ENCODE peak calls at places on chromosomes 7 and 10, in eight cellular contexts. O, P, R, F, Y, W, J and V are unnamed samples.

GRCh38 chr7:25007668-25008067 is 27.7 kb upstream of the OSBPL3 start:
- ATAC-seq in O (peak; percentile 54), P (no peak), R (no peak), F (no peak), Y (peak; percentile 54), W (no peak), J (no peak), V (no peak)

GRCh38 chr7:141072548-141073172 is 1.2 kb upstream of the TMEM178B start:
- ATAC-seq in O (peak; percentile 16), P (peak; percentile 69), R (peak; percentile 28), F (peak; percentile 48), Y (no peak), W (peak; percentile 63), J (peak; percentile 88), V (peak; percentile 65)

GRCh38 chr10:33616921-33617320 is 282.5 kb upstream of the NRP1 start:
- ATAC-seq in O (no peak), P (no peak), R (no peak), F (no peak), Y (no peak), W (no peak), J (no peak), V (no peak)

GRCh38 chr7:70322786-70323185 is 724.5 kb downstream of the AUTS2 start:
- ATAC-seq in O (no peak), P (no peak), R (no peak), F (no peak), Y (no peak), W (no peak), J (no peak), V (no peak)

GRCh38 chr10:117363027-117363426 is 12.2 kb downstream of the PDZD8 start:
- ATAC-seq in O (no peak), P (peak; percentile 73), R (no peak), F (peak; percentile 52), Y (no peak), W (no peak), J (no peak), V (no peak)

GRCh38 chr7:84624927-84625326 is 430.3 kb upstream of the SEMA3A start:
- ATAC-seq in O (no peak), P (no peak), R (no peak), F (no peak), Y (no peak), W (no peak), J (no peak), V (no peak)

GRCh38 chr10:95531041-95531809 is 29.9 kb downstream of the SORBS1 start:
- ATAC-seq in O (peak; percentile 16), P (no peak), R (no peak), F (no peak), Y (no peak), W (no peak), J (no peak), V (no peak)

GRCh38 chr10:31759124-31759798 is 169.4 kb downstream of the ARHGAP12 start:
- ATAC-seq in O (no peak), P (no peak), R (peak; percentile 27), F (peak; percentile 32), Y (peak; percentile 49), W (peak; percentile 52), J (peak; percentile 3), V (no peak)

GRCh38 chr10:75696536-75696935 is 265.1 kb downstream of the LRMDA start:
- ATAC-seq in O (no peak), P (no peak), R (no peak), F (no peak), Y (no peak), W (no peak), J (peak; percentile 64), V (no peak)

GRCh38 chr10:75695994-75696393 is 264.6 kb downstream of the LRMDA start:
- ATAC-seq in O (no peak), P (no peak), R (no peak), F (no peak), Y (no peak), W (no peak), J (no peak), V (no peak)

DNA sequence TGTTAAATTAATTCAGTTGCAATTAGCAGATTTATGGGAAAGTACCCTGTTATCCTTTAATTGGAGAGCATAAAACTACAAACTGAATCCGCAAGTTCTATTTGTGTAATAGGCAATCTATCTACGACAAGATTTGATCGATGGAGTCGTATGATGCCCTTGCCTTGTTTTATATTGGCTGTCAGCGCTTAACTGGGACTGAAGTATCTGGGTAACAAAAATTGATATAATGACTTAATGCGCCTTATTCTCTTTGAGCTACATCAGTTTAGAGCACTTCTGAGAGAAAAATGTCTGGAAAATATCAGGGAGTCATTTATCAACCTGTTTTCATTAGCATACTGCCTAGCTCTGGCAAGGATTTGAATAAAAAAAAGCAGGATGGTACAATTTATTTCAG is 262.0 kb downstream of the LRMDA start:
- ATAC-seq in O (no peak), P (no peak), R (no peak), F (no peak), Y (no peak), W (no peak), J (no peak), V (no peak)
- TF ChIP-seq POLR2AphosphoS5 in O (no peak), P (no peak), R (no peak), F (no peak), Y (no peak), W (no peak), J (no peak), V (no peak)

GRCh38 chr7:136956671-136957070 is 88.2 kb downstream of the CHRM2 start:
- ATAC-seq in O (no peak), P (no peak), R (no peak), F (no peak), Y (no peak), W (no peak), J (no peak), V (no peak)
- TF ChIP-seq POLR2AphosphoS5 in O (no peak), P (no peak), R (no peak), F (no peak), Y (no peak), W (no peak), J (no peak), V (no peak)

GRCh38 chr7:22413211-22413610 is 56.3 kb upstream of the RAPGEF5 start:
- ATAC-seq in O (no peak), P (no peak), R (no peak), F (no peak), Y (no peak), W (no peak), J (no peak), V (no peak)
- TF ChIP-seq POLR2AphosphoS5 in O (no peak), P (no peak), R (no peak), F (no peak), Y (no peak), W (no peak), J (no peak), V (no peak)

DNA sequence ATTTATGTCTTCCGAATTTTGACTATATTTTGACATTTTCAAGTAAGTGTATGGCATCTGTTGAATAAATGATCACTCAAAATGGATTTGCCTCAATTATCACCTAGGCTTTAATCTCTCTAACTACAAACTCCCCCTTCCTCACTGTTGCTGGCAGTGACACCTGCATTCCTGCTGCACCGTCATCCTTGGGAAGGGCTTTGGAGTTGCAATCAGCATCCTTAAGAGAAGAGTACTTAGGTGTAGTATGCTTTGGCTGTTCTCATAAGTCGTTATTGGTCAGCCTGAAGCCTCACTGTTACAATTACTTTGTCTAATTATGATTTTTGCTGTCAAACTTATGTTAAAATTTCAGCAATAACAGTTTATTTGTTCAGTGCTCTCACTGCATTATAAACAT is 415.0 kb downstream of the NRG3 start:
- ATAC-seq in O (no peak), P (no peak), R (no peak), F (no peak), Y (no peak), W (no peak), J (no peak), V (no peak)
- TF ChIP-seq POLR2AphosphoS5 in O (no peak), P (no peak), R (no peak), F (no peak), Y (no peak), W (no peak), J (no peak), V (no peak)

GRCh38 chr10:79055892-79056291 is 12.9 kb upstream of the ZMIZ1 start:
- ATAC-seq in O (no peak), P (no peak), R (no peak), F (no peak), Y (no peak), W (no peak), J (no peak), V (no peak)

GRCh38 chr10:79053081-79053434 is 15.7 kb upstream of the ZMIZ1 start:
- ATAC-seq in O (no peak), P (no peak), R (no peak), F (no peak), Y (no peak), W (no peak), J (no peak), V (no peak)

GRCh38 chr10:79055100-79055782 is 13.5 kb upstream of the ZMIZ1 start:
- ATAC-seq in O (no peak), P (no peak), R (no peak), F (no peak), Y (no peak), W (no peak), J (no peak), V (no peak)

GRCh38 chr10:79053481-79054202 is 15.1 kb upstream of the ZMIZ1 start:
- ATAC-seq in O (no peak), P (no peak), R (no peak), F (no peak), Y (no peak), W (no peak), J (no peak), V (no peak)

GRCh38 chr10:79054203-79055099 is 14.3 kb upstream of the ZMIZ1 start:
- ATAC-seq in O (no peak), P (no peak), R (no peak), F (no peak), Y (peak; percentile 48), W (no peak), J (no peak), V (no peak)
- TF ChIP-seq POLR2AphosphoS5 in O (no peak), P (no peak), R (no peak), F (no peak), Y (no peak), W (no peak), J (no peak), V (no peak)

DNA sequence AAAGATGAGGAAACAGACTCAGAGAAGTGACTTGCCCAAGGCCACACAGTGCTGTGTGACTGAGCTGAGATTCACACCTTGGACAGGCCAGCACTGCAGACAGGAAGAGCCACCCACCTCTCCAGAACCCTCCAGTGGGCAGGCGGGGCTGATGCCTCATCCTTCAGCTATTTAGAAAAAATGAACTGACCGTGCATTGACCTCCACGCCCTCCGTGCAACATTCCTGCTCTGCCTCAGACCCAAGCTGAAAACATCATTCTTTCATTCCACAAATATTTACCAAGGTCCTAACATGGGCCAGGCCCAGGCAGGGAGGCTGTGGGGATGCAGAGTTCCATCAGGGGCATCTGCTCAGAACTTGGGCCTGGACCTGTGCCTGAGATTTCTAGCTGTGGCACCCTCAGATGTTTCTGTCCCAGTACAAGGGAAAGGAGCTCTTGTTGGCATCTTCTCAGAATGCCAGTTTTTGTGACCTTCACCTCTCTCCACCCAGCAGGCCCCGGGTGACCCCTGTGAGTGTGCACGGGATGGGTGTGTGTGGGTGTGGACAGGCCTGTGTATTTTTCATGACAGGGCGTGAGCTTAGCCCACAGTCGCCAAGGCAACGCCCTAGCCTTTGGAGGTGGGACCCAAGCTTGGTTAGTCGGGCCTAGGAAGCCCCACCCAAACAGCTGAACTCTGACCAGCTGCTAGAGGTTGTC is 6.5 kb downstream of the VSIR start:
- ATAC-seq in O (peak; percentile 59), P (peak; percentile 78), R (no peak), F (peak; percentile 12), Y (peak; percentile 82), W (peak; percentile 88), J (peak; percentile 83), V (peak; percentile 76)
- TF ChIP-seq POLR2AphosphoS5 in O (no peak), P (peak; percentile 27), R (no peak), F (no peak), Y (peak; percentile 57), W (no peak), J (peak; percentile 85), V (peak; percentile 86)

GRCh38 chr10:59079386-59080226 is 96.8 kb upstream of the PHYHIPL start:
- ATAC-seq in O (no peak), P (no peak), R (no peak), F (no peak), Y (peak; percentile 60), W (no peak), J (peak; percentile 69), V (peak; percentile 64)
- TF ChIP-seq POLR2AphosphoS5 in O (no peak), P (no peak), R (no peak), F (no peak), Y (no peak), W (no peak), J (no peak), V (peak; percentile 39)